ENCODE peak calls at places on chromosomes 1 and 21, in seven cellular contexts. One of them, this sample, is unnamed.

GRCh38 chr21:45747802-45748445 is 104.4 kb downstream of the PCBP3 start:
- DNase-seq in OCI-LY7: no peak
- DNase-seq in Calu3: peak
- DNase-seq in astrocyte of the spinal cord: peak
- DNase-seq in GM20000: no peak
- DNase-seq in NB4: no peak
- DNase-seq in cardiac muscle cell: peak
- DNase-seq in this sample: no peak

GRCh38 chr1:147168626-147169058 is 3.6 kb downstream of the PRKAB2 start:
- DNase-seq in OCI-LY7: no peak
- DNase-seq in Calu3: peak
- DNase-seq in astrocyte of the spinal cord: peak
- DNase-seq in GM20000: no peak
- DNase-seq in NB4: no peak
- DNase-seq in cardiac muscle cell: peak
- DNase-seq in this sample: no peak

GRCh38 chr1:119631086-119631432 is 17.0 kb downstream of the ZNF697 start:
- DNase-seq in OCI-LY7: no peak
- DNase-seq in Calu3: no peak
- DNase-seq in astrocyte of the spinal cord: no peak
- DNase-seq in GM20000: no peak
- DNase-seq in NB4: no peak
- DNase-seq in cardiac muscle cell: no peak
- DNase-seq in this sample: no peak

GRCh38 chr1:102861247-102861646 is 247.1 kb downstream of the COL11A1 start:
- DNase-seq in OCI-LY7: no peak
- DNase-seq in Calu3: no peak
- DNase-seq in astrocyte of the spinal cord: no peak
- DNase-seq in GM20000: no peak
- DNase-seq in NB4: no peak
- DNase-seq in cardiac muscle cell: no peak
- DNase-seq in this sample: no peak

GRCh38 chr1:234734864-234735263 is 124.9 kb upstream of the IRF2BP2 start:
- DNase-seq in OCI-LY7: no peak
- DNase-seq in Calu3: no peak
- DNase-seq in astrocyte of the spinal cord: no peak
- DNase-seq in GM20000: no peak
- DNase-seq in NB4: no peak
- DNase-seq in cardiac muscle cell: no peak
- DNase-seq in this sample: no peak

GRCh38 chr1:226438007-226438406 is 30.1 kb upstream of the PARP1 start:
- DNase-seq in OCI-LY7: no peak
- DNase-seq in Calu3: no peak
- DNase-seq in astrocyte of the spinal cord: no peak
- DNase-seq in GM20000: no peak
- DNase-seq in NB4: no peak
- DNase-seq in cardiac muscle cell: peak
- DNase-seq in this sample: no peak

GRCh38 chr1:147579532-147580199 is 38.4 kb downstream of the BCL9 start:
- DNase-seq in OCI-LY7: no peak
- DNase-seq in Calu3: peak
- DNase-seq in astrocyte of the spinal cord: peak
- DNase-seq in GM20000: no peak
- DNase-seq in NB4: no peak
- DNase-seq in cardiac muscle cell: peak
- DNase-seq in this sample: peak

GRCh38 chr1:210299501-210299900 is 29.2 kb upstream of the HHAT start:
- DNase-seq in OCI-LY7: no peak
- DNase-seq in Calu3: no peak
- DNase-seq in astrocyte of the spinal cord: no peak
- DNase-seq in GM20000: no peak
- DNase-seq in NB4: no peak
- DNase-seq in cardiac muscle cell: no peak
- DNase-seq in this sample: no peak

GRCh38 chr1:54763814-54764131 is 550 bp downstream of the PARS2 start:
- DNase-seq in OCI-LY7: no peak
- DNase-seq in Calu3: peak
- DNase-seq in astrocyte of the spinal cord: no peak
- DNase-seq in GM20000: no peak
- DNase-seq in NB4: no peak
- DNase-seq in cardiac muscle cell: no peak
- DNase-seq in this sample: no peak

GRCh38 chr1:201639391-201639790 is 100.5 kb downstream of the NAV1 start:
- DNase-seq in OCI-LY7: no peak
- DNase-seq in Calu3: no peak
- DNase-seq in astrocyte of the spinal cord: no peak
- DNase-seq in GM20000: no peak
- DNase-seq in NB4: no peak
- DNase-seq in cardiac muscle cell: no peak
- DNase-seq in this sample: no peak

GRCh38 chr1:3067301-3067670 is 1.7 kb upstream of the PRDM16 start:
- DNase-seq in OCI-LY7: no peak
- DNase-seq in Calu3: no peak
- DNase-seq in astrocyte of the spinal cord: no peak
- DNase-seq in GM20000: no peak
- DNase-seq in NB4: no peak
- DNase-seq in cardiac muscle cell: no peak
- DNase-seq in this sample: no peak

GRCh38 chr1:13706058-13706457 is 6.1 kb downstream of the PRDM2 start:
- DNase-seq in OCI-LY7: no peak
- DNase-seq in Calu3: no peak
- DNase-seq in astrocyte of the spinal cord: no peak
- DNase-seq in GM20000: no peak
- DNase-seq in NB4: no peak
- DNase-seq in cardiac muscle cell: no peak
- DNase-seq in this sample: no peak

GRCh38 chr21:45270306-45270821 is 17.3 kb downstream of the POFUT2 start:
- DNase-seq in OCI-LY7: no peak
- DNase-seq in Calu3: no peak
- DNase-seq in astrocyte of the spinal cord: no peak
- DNase-seq in GM20000: no peak
- DNase-seq in NB4: no peak
- DNase-seq in cardiac muscle cell: no peak
- DNase-seq in this sample: no peak

GRCh38 chr1:12448746-12449177 is 169.2 kb downstream of the DHRS3 start:
- DNase-seq in OCI-LY7: no peak
- DNase-seq in Calu3: no peak
- DNase-seq in astrocyte of the spinal cord: peak
- DNase-seq in GM20000: no peak
- DNase-seq in NB4: no peak
- DNase-seq in cardiac muscle cell: peak
- DNase-seq in this sample: no peak

GRCh38 chr1:25760871-25761270 is 39.1 kb upstream of the SELENON start:
- DNase-seq in OCI-LY7: no peak
- DNase-seq in Calu3: no peak
- DNase-seq in astrocyte of the spinal cord: no peak
- DNase-seq in GM20000: no peak
- DNase-seq in NB4: no peak
- DNase-seq in cardiac muscle cell: no peak
- DNase-seq in this sample: no peak

GRCh38 chr1:53135735-53136114 is 6.7 kb downstream of the SLC1A7 start:
- DNase-seq in OCI-LY7: no peak
- DNase-seq in Calu3: no peak
- DNase-seq in astrocyte of the spinal cord: peak
- DNase-seq in GM20000: no peak
- DNase-seq in NB4: peak
- DNase-seq in cardiac muscle cell: peak
- DNase-seq in this sample: no peak

GRCh38 chr1:53138991-53139884 is 3.2 kb downstream of the SLC1A7 start:
- DNase-seq in OCI-LY7: no peak
- DNase-seq in Calu3: no peak
- DNase-seq in astrocyte of the spinal cord: no peak
- DNase-seq in GM20000: no peak
- DNase-seq in NB4: no peak
- DNase-seq in cardiac muscle cell: no peak
- DNase-seq in this sample: no peak

GRCh38 chr1:53134961-53135734 is 7.3 kb downstream of the SLC1A7 start:
- DNase-seq in OCI-LY7: no peak
- DNase-seq in Calu3: no peak
- DNase-seq in astrocyte of the spinal cord: no peak
- DNase-seq in GM20000: no peak
- DNase-seq in NB4: no peak
- DNase-seq in cardiac muscle cell: peak
- DNase-seq in this sample: no peak

GRCh38 chr1:53139911-53140310 is 2.5 kb downstream of the SLC1A7 start:
- DNase-seq in OCI-LY7: no peak
- DNase-seq in Calu3: no peak
- DNase-seq in astrocyte of the spinal cord: peak
- DNase-seq in GM20000: no peak
- DNase-seq in NB4: no peak
- DNase-seq in cardiac muscle cell: peak
- DNase-seq in this sample: no peak

DNA sequence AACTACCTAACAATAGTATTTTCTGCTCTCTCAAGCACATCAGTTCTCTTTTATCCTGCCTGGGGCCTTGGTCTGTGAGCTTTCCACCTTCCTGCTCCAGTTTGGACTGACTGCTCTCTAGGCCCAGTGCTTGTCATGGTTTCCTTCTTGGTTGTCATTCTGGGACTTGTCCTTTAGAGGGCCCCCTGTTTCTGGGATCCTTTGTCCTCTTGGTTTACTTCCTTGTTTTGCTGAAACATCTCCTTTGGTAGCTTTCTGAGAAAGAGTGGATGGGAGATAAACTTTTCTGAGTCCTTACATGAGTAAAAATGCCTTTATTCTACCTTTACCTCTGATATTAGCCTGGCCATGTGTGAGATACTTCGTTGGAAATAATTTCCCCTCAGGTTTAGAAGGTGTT is 4.7 kb downstream of the SLC1A7 start:
- DNase-seq in OCI-LY7: peak
- DNase-seq in Calu3: no peak
- DNase-seq in astrocyte of the spinal cord: no peak
- DNase-seq in GM20000: no peak
- DNase-seq in NB4: peak
- DNase-seq in cardiac muscle cell: no peak
- DNase-seq in this sample: no peak
- TF ChIP-seq CTCF in OCI-LY7: peak
- TF ChIP-seq CTCF in Calu3: no peak
- TF ChIP-seq CTCF in astrocyte of the spinal cord: no peak
- TF ChIP-seq CTCF in GM20000: no peak
- TF ChIP-seq CTCF in NB4: peak
- TF ChIP-seq CTCF in cardiac muscle cell: no peak
- TF ChIP-seq CTCF in this sample: no peak

DNA sequence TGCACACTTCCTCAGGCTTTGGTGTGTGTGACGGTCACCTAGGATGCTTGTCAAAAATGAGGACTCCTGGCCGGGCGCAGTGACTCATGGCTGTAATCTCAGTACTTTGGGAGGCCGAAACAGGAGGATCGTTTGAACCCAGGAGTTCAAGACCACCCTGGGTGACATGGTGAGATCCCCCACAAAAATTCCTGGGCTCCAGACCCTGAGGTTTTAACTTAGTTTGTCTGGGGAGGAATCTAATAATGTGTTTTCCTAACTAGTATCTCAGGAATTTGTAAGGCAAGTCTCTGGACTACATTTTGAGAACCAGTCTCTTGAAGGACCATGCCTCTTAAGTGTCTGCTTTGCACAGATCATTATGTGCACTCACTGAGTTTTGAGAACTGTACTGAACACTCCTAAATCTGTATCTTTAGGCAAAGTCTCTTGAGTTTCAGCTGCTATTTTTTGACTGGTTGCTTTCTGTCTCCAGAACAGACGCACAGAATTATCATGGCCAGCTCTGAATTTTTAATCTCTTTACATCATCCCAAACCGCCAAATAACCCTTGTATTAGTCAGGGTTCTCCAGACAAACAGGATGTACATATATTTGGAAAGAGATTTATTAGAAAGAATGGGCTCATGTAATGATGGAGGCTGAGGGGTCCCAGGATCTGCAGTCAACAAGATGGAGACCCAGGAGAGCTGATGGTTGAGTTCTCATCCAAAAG is 45.5 kb upstream of the VANGL1 start:
- DNase-seq in OCI-LY7: no peak
- DNase-seq in Calu3: no peak
- DNase-seq in astrocyte of the spinal cord: peak
- DNase-seq in GM20000: no peak
- DNase-seq in NB4: no peak
- DNase-seq in cardiac muscle cell: peak
- DNase-seq in this sample: no peak
- TF ChIP-seq CTCF in OCI-LY7: peak
- TF ChIP-seq CTCF in Calu3: no peak
- TF ChIP-seq CTCF in astrocyte of the spinal cord: no peak
- TF ChIP-seq CTCF in GM20000: no peak
- TF ChIP-seq CTCF in NB4: no peak
- TF ChIP-seq CTCF in cardiac muscle cell: no peak
- TF ChIP-seq CTCF in this sample: no peak

GRCh38 chr1:214844319-214844718 is 238.2 kb upstream of the KCNK2 start:
- DNase-seq in OCI-LY7: no peak
- DNase-seq in Calu3: no peak
- DNase-seq in astrocyte of the spinal cord: no peak
- DNase-seq in GM20000: no peak
- DNase-seq in NB4: no peak
- DNase-seq in cardiac muscle cell: no peak
- DNase-seq in this sample: no peak

GRCh38 chr1:214848101-214848500 is 234.4 kb upstream of the KCNK2 start:
- DNase-seq in OCI-LY7: no peak
- DNase-seq in Calu3: no peak
- DNase-seq in astrocyte of the spinal cord: no peak
- DNase-seq in GM20000: no peak
- DNase-seq in NB4: no peak
- DNase-seq in cardiac muscle cell: no peak
- DNase-seq in this sample: no peak

GRCh38 chr1:214843281-214843680 is 239.3 kb upstream of the KCNK2 start:
- DNase-seq in OCI-LY7: no peak
- DNase-seq in Calu3: no peak
- DNase-seq in astrocyte of the spinal cord: no peak
- DNase-seq in GM20000: no peak
- DNase-seq in NB4: no peak
- DNase-seq in cardiac muscle cell: no peak
- DNase-seq in this sample: no peak

GRCh38 chr1:214846971-214847810 is 235.3 kb upstream of the KCNK2 start:
- DNase-seq in OCI-LY7: no peak
- DNase-seq in Calu3: no peak
- DNase-seq in astrocyte of the spinal cord: no peak
- DNase-seq in GM20000: no peak
- DNase-seq in NB4: no peak
- DNase-seq in cardiac muscle cell: no peak
- DNase-seq in this sample: no peak

GRCh38 chr1:214846276-214846675 is 236.3 kb upstream of the KCNK2 start:
- DNase-seq in OCI-LY7: no peak
- DNase-seq in Calu3: no peak
- DNase-seq in astrocyte of the spinal cord: no peak
- DNase-seq in GM20000: no peak
- DNase-seq in NB4: no peak
- DNase-seq in cardiac muscle cell: no peak
- DNase-seq in this sample: no peak
- TF ChIP-seq CTCF in OCI-LY7: no peak
- TF ChIP-seq CTCF in Calu3: no peak
- TF ChIP-seq CTCF in astrocyte of the spinal cord: no peak
- TF ChIP-seq CTCF in GM20000: no peak
- TF ChIP-seq CTCF in NB4: no peak
- TF ChIP-seq CTCF in cardiac muscle cell: no peak
- TF ChIP-seq CTCF in this sample: no peak

GRCh38 chr1:170410391-170411146 is 121.4 kb upstream of the GORAB start:
- DNase-seq in OCI-LY7: no peak
- DNase-seq in Calu3: no peak
- DNase-seq in astrocyte of the spinal cord: peak
- DNase-seq in GM20000: no peak
- DNase-seq in NB4: no peak
- DNase-seq in cardiac muscle cell: peak
- DNase-seq in this sample: no peak

GRCh38 chr1:170415734-170416372 is 116.1 kb upstream of the GORAB start:
- DNase-seq in OCI-LY7: no peak
- DNase-seq in Calu3: no peak
- DNase-seq in astrocyte of the spinal cord: no peak
- DNase-seq in GM20000: no peak
- DNase-seq in NB4: no peak
- DNase-seq in cardiac muscle cell: peak
- DNase-seq in this sample: no peak

GRCh38 chr1:170414989-170415733 is 116.8 kb upstream of the GORAB start:
- DNase-seq in OCI-LY7: no peak
- DNase-seq in Calu3: no peak
- DNase-seq in astrocyte of the spinal cord: peak
- DNase-seq in GM20000: no peak
- DNase-seq in NB4: no peak
- DNase-seq in cardiac muscle cell: peak
- DNase-seq in this sample: no peak
- TF ChIP-seq CTCF in OCI-LY7: no peak
- TF ChIP-seq CTCF in Calu3: no peak
- TF ChIP-seq CTCF in astrocyte of the spinal cord: no peak
- TF ChIP-seq CTCF in GM20000: no peak
- TF ChIP-seq CTCF in NB4: no peak
- TF ChIP-seq CTCF in cardiac muscle cell: no peak
- TF ChIP-seq CTCF in this sample: no peak

This sample was measured in nephron progenitor cell.